ENCODE peak calls at places on chromosomes 6 and 20, in seven cellular contexts. G is MM.1S, H is mesenchymal stem cell, Q is HepG2, J is IMR-90, A is neural progenitor cell, V is GM23248. I is an unnamed sample.

GRCh38 chr6:6674872-6675271 is 86.4 kb downstream of the LY86 start:
- DNase-seq in Q (no peak), H (no peak), G (no peak), J (no peak), A (peak), V (peak), I (no peak)

GRCh38 chr6:126217497-126217896 is 122.4 kb upstream of the CENPW start:
- DNase-seq in G (no peak), H (no peak), J (no peak), Q (no peak), A (no peak), V (no peak), I (no peak)

GRCh38 chr6:43817192-43817591 is 47.2 kb downstream of the VEGFA start:
- DNase-seq in G (peak), H (peak), Q (peak), V (peak), J (peak), A (peak), I (peak)

GRCh38 chr20:38208088-38208487 is 43.0 kb upstream of the TGM2 start:
- DNase-seq in J (no peak), G (no peak), Q (no peak), V (no peak), H (no peak), A (no peak), I (no peak)

GRCh38 chr20:64110411-64111068 is 3.2 kb upstream of the NPBWR2 start:
- DNase-seq in G (no peak), V (no peak), H (no peak), J (no peak), A (no peak), Q (no peak), I (no peak)

GRCh38 chr6:138618168-138618567 is 118.9 kb upstream of the NHSL1 start:
- DNase-seq in V (no peak), G (no peak), J (peak), Q (no peak), H (no peak), A (no peak), I (no peak)

GRCh38 chr6:109690373-109690739 is 646 bp downstream of the AK9 start:
- DNase-seq in G (peak), Q (peak), V (peak), J (no peak), H (no peak), A (peak), I (no peak)

GRCh38 chr20:6623989-6624388 is 143.5 kb upstream of the BMP2 start:
- DNase-seq in Q (peak), A (peak), J (no peak), G (peak), V (no peak), H (no peak), I (no peak)

GRCh38 chr6:335146-335545 is 42.9 kb downstream of the DUSP22 start:
- DNase-seq in J (no peak), H (no peak), Q (no peak), A (no peak), G (no peak), V (no peak), I (no peak)

GRCh38 chr6:106339334-106340029 is 13.9 kb upstream of the ATG5 start:
- DNase-seq in G (peak), A (peak), Q (peak), H (peak), J (peak), V (peak), I (peak)

GRCh38 chr6:1576166-1576565 is 33.5 kb upstream of the FOXC1 start:
- DNase-seq in H (no peak), J (no peak), G (no peak), A (no peak), V (no peak), Q (no peak), I (no peak)

GRCh38 chr20:4151342-4151741 is 136.0 kb upstream of the RNF24 start:
- DNase-seq in Q (no peak), A (no peak), V (no peak), H (no peak), J (no peak), G (no peak), I (no peak)
- H3K4me2 ChIP-seq in Q (peak), A (no peak), V (no peak), H (peak), J (no peak), G (no peak), I (no peak)

DNA sequence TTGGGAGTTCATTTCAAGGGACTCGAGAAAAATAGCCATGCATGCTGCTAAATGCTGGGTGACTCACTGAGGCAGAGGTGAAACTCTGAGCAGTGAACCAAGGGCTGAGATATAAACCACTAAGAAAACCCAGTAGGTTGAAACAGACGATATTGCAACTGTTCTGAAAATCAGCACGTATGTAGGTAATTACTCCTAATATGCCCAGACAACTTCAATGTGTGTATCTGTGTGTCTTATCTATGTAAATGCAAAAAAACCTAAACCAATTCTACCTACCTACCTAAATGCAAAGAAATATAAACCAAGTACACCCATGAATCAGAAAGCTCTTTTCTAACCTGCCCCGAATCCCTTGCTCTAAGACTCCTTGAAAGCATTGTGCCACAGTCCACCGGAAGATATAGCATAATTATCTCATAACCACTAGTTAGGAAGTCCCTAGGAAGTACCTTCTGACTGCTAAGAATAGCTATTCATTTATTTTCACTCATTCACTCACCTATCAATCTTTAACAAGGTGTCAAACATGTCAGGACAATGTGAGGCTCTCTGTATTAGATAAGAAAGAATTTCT is 458.7 kb upstream of the RUNX2 start:
- DNase-seq in A (no peak), J (no peak), Q (peak), V (no peak), H (no peak), G (no peak), I (peak)
- H3K4me3 ChIP-seq in A (no peak), J (no peak), Q (no peak), V (no peak), H (no peak), G (no peak), I (no peak)

GRCh38 chr6:157647261-157647915 is 175.7 kb upstream of the SNX9 start:
- DNase-seq in H (no peak), G (no peak), J (no peak), Q (no peak), V (no peak), A (no peak), I (no peak)
- H3K4me2 ChIP-seq in H (no peak), G (no peak), J (no peak), Q (no peak), V (no peak), A (no peak), I (no peak)

GRCh38 chr20:57408536-57409233 is 17.5 kb downstream of the RBM38 start:
- DNase-seq in J (no peak), V (no peak), G (no peak), Q (no peak), H (no peak), A (no peak), I (no peak)
- H3K4me3 ChIP-seq in J (no peak), V (no peak), G (no peak), Q (no peak), H (no peak), A (no peak), I (no peak)

DNA sequence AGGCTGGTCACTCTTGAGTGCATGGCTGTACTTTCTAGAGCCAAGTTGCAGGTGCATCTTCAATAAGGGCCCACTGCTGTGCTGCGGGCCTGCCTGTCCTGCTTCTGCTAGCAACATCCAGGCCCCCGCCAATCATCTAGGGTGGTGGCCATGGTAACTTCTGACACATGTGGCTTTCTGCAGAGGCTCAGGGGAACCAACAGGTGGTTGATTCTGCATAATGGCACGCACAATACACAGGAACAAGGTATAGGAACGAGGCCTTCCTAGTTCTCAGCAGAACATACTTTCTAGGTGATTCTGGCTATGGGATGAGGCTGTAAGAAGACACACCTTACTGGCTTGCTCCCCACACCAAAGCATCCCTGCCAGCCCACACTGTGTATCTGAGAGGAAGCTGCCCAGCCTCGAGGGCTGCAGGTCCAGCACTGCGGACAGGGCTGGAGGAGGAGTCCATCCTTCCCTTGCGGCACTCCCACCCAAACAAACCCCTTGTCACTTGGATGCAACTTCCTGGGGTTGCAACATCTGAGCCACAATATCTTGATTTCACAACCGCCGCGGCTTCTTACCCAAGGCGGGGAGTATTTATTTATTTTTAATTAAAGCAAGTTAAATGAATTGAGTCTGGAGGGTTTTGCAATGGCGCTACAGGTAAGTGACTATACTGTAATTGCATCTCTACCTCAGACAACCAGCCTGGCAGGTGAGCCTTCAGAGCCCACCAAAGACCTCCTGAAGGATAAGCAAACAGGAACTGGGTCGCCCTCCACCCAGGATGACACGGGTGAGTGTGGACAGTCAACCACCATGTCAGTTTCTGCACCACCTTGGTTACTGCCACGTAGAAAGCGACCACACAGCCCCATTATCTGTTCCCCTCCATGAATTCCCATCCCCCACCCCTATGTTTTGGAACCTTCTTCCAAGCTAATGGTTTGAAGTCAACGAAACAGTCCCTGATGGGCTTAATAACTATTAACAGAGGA is 49.6 kb downstream of the SULF2 start:
- DNase-seq in H (peak), G (no peak), A (no peak), V (no peak), J (no peak), Q (peak), I (no peak)
- H3K4me2 ChIP-seq in H (no peak), G (no peak), A (no peak), V (no peak), J (no peak), Q (no peak), I (no peak)

GRCh38 chr6:32977272-32977952 is 9.0 kb downstream of the BRD2 start:
- DNase-seq in H (no peak), V (no peak), G (no peak), A (no peak), J (no peak), Q (no peak), I (no peak)
- H3K4me3 ChIP-seq in H (no peak), V (peak), G (no peak), A (no peak), J (no peak), Q (no peak), I (no peak)

GRCh38 chr6:149922642-149923326 is at the start of gene RAET1G:
- DNase-seq in Q (peak), J (peak), G (peak), V (peak), A (peak), H (peak), I (peak)

GRCh38 chr6:149924206-149924932 is 1.4 kb upstream of the RAET1G start:
- DNase-seq in Q (no peak), H (no peak), J (no peak), G (no peak), A (no peak), V (no peak), I (no peak)

GRCh38 chr6:149924933-149925252 is 2.0 kb upstream of the RAET1G start:
- DNase-seq in A (no peak), H (no peak), J (no peak), G (no peak), V (no peak), Q (no peak), I (no peak)

GRCh38 chr6:149925253-149925973 is 2.5 kb upstream of the RAET1G start:
- DNase-seq in V (peak), A (peak), G (no peak), J (no peak), H (peak), Q (no peak), I (no peak)

DNA sequence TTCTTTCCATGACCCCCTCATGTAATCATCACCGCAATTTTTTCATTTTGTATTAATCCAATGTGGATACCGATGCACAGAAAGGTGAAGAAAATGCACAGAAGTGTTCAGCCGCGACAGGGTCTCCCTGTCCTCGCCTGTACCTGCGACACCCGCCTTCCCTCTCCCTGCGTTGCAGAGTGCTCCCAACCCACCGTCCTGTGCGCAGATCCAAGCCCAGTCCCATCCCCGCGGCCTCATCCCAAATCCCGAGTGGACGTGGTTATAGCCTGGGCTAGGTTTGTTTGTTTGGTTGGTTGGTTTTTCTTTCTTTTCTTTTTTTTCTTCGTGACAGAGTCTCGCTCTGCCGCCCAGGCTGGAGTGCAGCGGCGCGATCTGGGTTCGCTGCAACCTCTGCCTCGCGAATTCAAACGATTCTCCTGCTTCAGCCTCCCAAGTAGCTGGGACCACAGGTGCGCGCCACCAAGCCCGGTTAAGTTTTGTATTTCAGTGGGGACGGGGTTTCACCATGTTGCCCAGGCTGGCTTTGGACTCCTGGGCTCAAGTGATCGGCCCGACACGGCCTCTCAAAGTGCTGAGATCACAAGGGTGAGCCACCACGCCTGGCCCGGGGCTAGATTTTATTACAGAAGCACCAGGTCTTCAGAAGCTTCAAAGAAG is 536 bp upstream of the RAET1G start:
- DNase-seq in J (no peak), H (no peak), V (no peak), A (no peak), G (no peak), Q (no peak), I (no peak)
- H3K4me2 ChIP-seq in J (peak), H (peak), V (peak), A (peak), G (no peak), Q (peak), I (peak)